ENCODE peak calls at places on chromosome 18, in six cellular contexts. T is foreskin fibroblast, F is SK-N-SH, G is cardiac fibroblast, D is neural crest cell, W is fibroblast of lung. E is an unnamed sample.

GRCh38 chr18:55369346-55369745 is 218.6 kb downstream of the TCF4 start:
- DNase-seq in F (no peak), T (no peak), W (no peak), D (no peak), G (no peak), E (no peak)

GRCh38 chr18:67669993-67670671 is 153.6 kb upstream of the DSEL start:
- DNase-seq in G (peak), W (peak), T (peak), F (no peak), D (no peak), E (peak)

GRCh38 chr18:6747646-6748045 is 18.1 kb downstream of the ARHGAP28 start:
- DNase-seq in W (peak), F (no peak), G (peak), T (peak), D (no peak), E (peak)

GRCh38 chr18:26685438-26686173 is 137.3 kb upstream of the KCTD1 start:
- DNase-seq in W (no peak), T (no peak), G (no peak), D (peak), F (peak), E (no peak)

GRCh38 chr18:48641981-48642380 is 103.2 kb downstream of the CTIF start:
- DNase-seq in G (no peak), T (no peak), D (no peak), W (no peak), F (no peak), E (no peak)

GRCh38 chr18:54561864-54562263 is 29.2 kb upstream of the DYNAP start:
- DNase-seq in F (no peak), T (no peak), D (no peak), W (no peak), G (no peak), E (no peak)

GRCh38 chr18:59208602-59209001 is 11.4 kb upstream of the GRP start:
- DNase-seq in D (no peak), G (no peak), W (no peak), F (no peak), T (no peak), E (no peak)

GRCh38 chr18:34322365-34323289 is 97.9 kb upstream of the NOL4 start:
- DNase-seq in W (peak), F (peak), G (peak), D (peak), T (peak), E (no peak)

GRCh38 chr18:80147037-80147417 is 38.0 kb downstream of the ADNP2 start:
- DNase-seq in W (no peak), D (no peak), G (peak), F (no peak), T (peak), E (no peak)

GRCh38 chr18:23523429-23524212 is 20.3 kb downstream of the RMC1 start:
- DNase-seq in F (no peak), T (peak), D (no peak), W (peak), G (peak), E (no peak)

GRCh38 chr18:10169064-10169562 is 255.3 kb downstream of the VAPA start:
- DNase-seq in F (peak), G (peak), D (no peak), W (peak), T (peak), E (no peak)

GRCh38 chr18:53551868-53552426 is 672.5 kb downstream of the MBD2 start:
- DNase-seq in W (no peak), T (no peak), F (no peak), D (no peak), G (no peak), E (no peak)

GRCh38 chr18:48730010-48730409 is 191.2 kb downstream of the CTIF start:
- DNase-seq in G (no peak), F (no peak), T (no peak), D (no peak), W (no peak), E (no peak)

GRCh38 chr18:49238433-49239042 is 221.9 kb downstream of the DYM start:
- DNase-seq in T (no peak), G (peak), D (peak), W (peak), F (peak), E (no peak)

GRCh38 chr18:68316636-68317035 is 398.3 kb downstream of the TMX3 start:
- DNase-seq in D (no peak), F (no peak), G (peak), T (peak), W (peak), E (no peak)

GRCh38 chr18:13284330-13285027 is 65.9 kb downstream of the LDLRAD4 start:
- DNase-seq in T (no peak), G (no peak), W (no peak), F (no peak), D (no peak), E (no peak)
- TF ChIP-seq CTCF in T (no peak), G (no peak), W (no peak), F (no peak), D (no peak), E (no peak)

GRCh38 chr18:28438381-28438780 is 261.5 kb upstream of the CDH2 start:
- DNase-seq in G (no peak), F (no peak), T (no peak), D (no peak), W (no peak), E (no peak)

DNA sequence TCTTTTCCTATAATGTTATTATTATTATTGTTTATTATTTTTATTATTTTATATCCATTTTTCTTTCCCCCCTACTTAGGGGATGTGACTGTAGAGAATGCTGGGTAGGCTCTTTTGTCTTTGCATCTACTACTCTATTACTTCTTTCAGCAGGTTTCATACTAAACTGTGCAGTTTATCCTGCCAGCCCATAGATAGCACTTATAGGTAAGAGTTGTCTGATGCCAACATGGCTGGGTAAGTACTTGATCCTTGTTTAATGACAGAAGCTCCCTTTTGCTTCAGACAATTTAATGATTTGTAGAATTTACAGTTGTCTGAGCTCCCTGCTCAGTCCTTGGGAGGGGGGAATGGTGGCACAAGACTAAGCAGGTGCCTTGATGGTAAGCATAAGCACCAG is 262.9 kb upstream of the CDH2 start:
- DNase-seq in G (no peak), W (peak), F (no peak), D (no peak), T (no peak), E (no peak)
- TF ChIP-seq CTCF in G (no peak), W (no peak), F (peak), D (no peak), T (no peak), E (peak)

DNA sequence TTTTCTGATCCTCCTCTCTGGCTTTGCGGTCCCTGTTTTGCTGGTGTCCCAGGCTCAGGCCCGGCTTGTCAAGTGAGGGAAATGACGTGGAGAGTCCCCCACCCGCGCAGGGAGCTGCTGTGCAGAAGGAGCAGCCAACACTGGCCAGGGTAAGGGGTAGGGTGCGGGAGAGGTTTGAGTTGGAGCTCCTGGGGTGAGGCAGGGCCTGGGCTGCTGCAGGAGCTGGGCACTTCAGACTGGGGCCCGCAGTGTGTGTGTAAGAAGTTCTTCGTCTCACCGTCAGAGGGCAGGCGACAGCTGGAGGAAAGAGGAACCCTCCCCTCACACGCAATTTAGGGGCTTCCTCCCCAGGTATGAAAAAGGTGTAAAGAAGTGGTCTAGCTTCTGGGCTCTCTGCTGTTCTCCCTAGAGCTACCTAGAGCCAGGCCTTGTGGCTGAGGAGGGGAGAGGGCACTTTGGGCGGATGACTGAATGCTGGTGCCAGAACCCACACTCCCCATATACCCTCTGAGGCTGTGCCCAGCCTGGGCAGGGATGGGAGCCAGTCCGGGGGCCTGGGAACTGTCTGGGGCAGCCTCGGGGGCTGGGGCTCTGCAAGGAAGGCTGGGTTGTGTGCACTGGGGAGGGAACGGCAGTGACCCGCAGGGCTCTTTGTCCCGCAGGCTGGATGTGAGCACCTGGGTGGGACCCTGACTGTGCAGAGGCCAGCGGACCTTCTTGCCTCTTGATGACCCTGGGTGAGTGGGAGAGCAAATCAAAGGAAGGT is 11.8 kb downstream of the CELF4 start:
- DNase-seq in T (no peak), W (no peak), F (no peak), G (no peak), D (no peak), E (no peak)
- TF ChIP-seq CTCF in T (no peak), W (no peak), F (no peak), G (no peak), D (peak), E (peak)

GRCh38 chr18:76689646-76690264 is 132.6 kb upstream of the ZNF236 start:
- DNase-seq in W (no peak), F (no peak), D (no peak), G (peak), T (no peak), E (no peak)
- TF ChIP-seq CTCF in W (no peak), F (no peak), D (peak), G (no peak), T (no peak), E (no peak)

E was measured in HFF-Myc.